ENCODE peak calls at places on chromosomes 4 and X, in four cellular contexts. K is PC-3, G is neuronal stem cell, E is HepG2. A is an unnamed sample. For H3K27me3 and H3K9me3, the result is how much of the 10 kb centered on the place peaks cover.

GRCh38 chr4:72817012-72817411 is 248.0 kb upstream of the ADAMTS3 start:
- DNase-seq in K (peak), G (no peak), E (no peak), A (no peak)

GRCh38 chrX:95318882-95319281 is 1365.8 kb upstream of the DIAPH2 start:
- DNase-seq in K (peak), G (no peak), E (peak), A (no peak)

GRCh38 chrX:23559975-23560374 is 107.3 kb upstream of the PRDX4 start:
- DNase-seq in K (no peak), G (no peak), E (no peak), A (no peak)

GRCh38 chr4:139028191-139028661 is 12.6 kb downstream of the NOCT start:
- DNase-seq in K (no peak), G (no peak), E (no peak), A (no peak)

GRCh38 chrX:139720136-139720535 is 12.2 kb upstream of the MCF2 start:
- DNase-seq in K (peak), G (peak), E (peak), A (no peak)

GRCh38 chr4:2257361-2258001 is 4.4 kb downstream of the MXD4 start:
- DNase-seq in K (no peak), G (no peak), E (no peak), A (no peak)

GRCh38 chr4:111562811-111563210 is 582.4 kb upstream of the FAM241A start:
- DNase-seq in K (peak), G (no peak), E (no peak), A (no peak)

GRCh38 chrX:24175276-24175675 is 25.7 kb downstream of the ZFX start:
- DNase-seq in K (no peak), G (no peak), E (no peak), A (no peak)

GRCh38 chrX:40099046-40099968 is 1.5 kb upstream of the BCOR start:
- DNase-seq in K (no peak), G (no peak), E (no peak), A (no peak)

GRCh38 chr4:30380404-30380998 is 339.7 kb upstream of the PCDH7 start:
- DNase-seq in K (peak), G (peak), E (peak), A (peak)

GRCh38 chr4:138728566-138728965 is 287.0 kb upstream of the NOCT start:
- DNase-seq in K (peak), G (no peak), E (no peak), A (no peak)

GRCh38 chrX:97238632-97239031 is 354.9 kb downstream of the RPA4 start:
- DNase-seq in K (peak), G (no peak), E (no peak), A (no peak)

GRCh38 chr4:98996056-98996941 is 778 bp downstream of the METAP1 start:
- DNase-seq in K (peak), G (peak), E (peak), A (peak)

GRCh38 chr4:8029689-8030088 is 90.0 kb upstream of the AFAP1 start:
- DNase-seq in K (no peak), G (no peak), E (no peak), A (no peak)

GRCh38 chrX:75522565-75523411 is at the start of gene ZDHHC15:
- DNase-seq in K (peak), G (peak), E (no peak), A (no peak)

GRCh38 chr4:110526589-110526988 is 50.6 kb downstream of the ENPEP start:
- DNase-seq in K (no peak), G (no peak), E (no peak), A (no peak)

GRCh38 chr4:153759407-153760226 is at the start of gene RNF175:
- DNase-seq in K (no peak), G (no peak), E (no peak), A (no peak)

GRCh38 chr4:182240161-182241130 is 2.8 kb upstream of the TENM3 start:
- DNase-seq in K (no peak), G (no peak), E (peak), A (no peak)

GRCh38 chr4:127781303-127782024 is 658 bp upstream of the HSPA4L start:
- DNase-seq in K (peak), G (peak), E (no peak), A (peak)

GRCh38 chrX:20091499-20091898 is 25.2 kb downstream of the MAP7D2 start:
- DNase-seq in K (no peak), G (no peak), E (no peak), A (no peak)

GRCh38 chr4:85740431-85740861 is 265.5 kb downstream of the ARHGAP24 start:
- DNase-seq in K (peak), G (no peak), E (no peak), A (no peak)

GRCh38 chrX:93868289-93868985 is 194.4 kb downstream of the FAM133A start:
- DNase-seq in K (no peak), G (no peak), E (no peak), A (no peak)
- H3K27me3 ChIP-seq in K (under half), G (under half), E (under half), A (under half)

DNA sequence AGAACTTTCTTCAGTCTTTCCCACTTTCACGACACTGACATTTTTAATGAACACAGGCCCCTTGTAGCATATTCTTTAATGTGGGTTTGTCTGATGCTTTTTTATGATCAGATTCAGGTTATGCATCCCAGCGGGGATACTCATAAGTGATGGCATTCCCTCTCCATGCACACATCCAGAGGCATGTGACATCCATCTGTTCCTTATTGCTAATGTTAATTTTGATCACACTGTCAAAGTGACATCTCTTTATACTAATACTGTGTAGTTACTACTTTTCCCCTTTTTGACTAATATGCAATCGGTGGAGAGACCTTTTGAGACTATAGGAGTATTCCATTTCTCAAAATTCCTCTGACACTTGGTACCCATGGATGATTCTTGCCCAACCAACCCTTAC is 43.8 kb upstream of the HS3ST1 start:
- DNase-seq in K (no peak), G (no peak), E (no peak), A (no peak)
- H3K27ac ChIP-seq in K (no peak), G (no peak), E (no peak), A (no peak)

GRCh38 chr4:113684534-113685091 is 76.9 kb downstream of the CAMK2D start:
- DNase-seq in K (peak), G (no peak), E (peak), A (peak)

GRCh38 chr4:113683143-113683542 is 78.4 kb downstream of the CAMK2D start:
- DNase-seq in K (no peak), G (no peak), E (no peak), A (peak)

GRCh38 chr4:113689394-113689793 is 72.1 kb downstream of the CAMK2D start:
- DNase-seq in K (no peak), G (no peak), E (no peak), A (no peak)

GRCh38 chr4:113682730-113683129 is 78.8 kb downstream of the CAMK2D start:
- DNase-seq in K (peak), G (no peak), E (no peak), A (no peak)

DNA sequence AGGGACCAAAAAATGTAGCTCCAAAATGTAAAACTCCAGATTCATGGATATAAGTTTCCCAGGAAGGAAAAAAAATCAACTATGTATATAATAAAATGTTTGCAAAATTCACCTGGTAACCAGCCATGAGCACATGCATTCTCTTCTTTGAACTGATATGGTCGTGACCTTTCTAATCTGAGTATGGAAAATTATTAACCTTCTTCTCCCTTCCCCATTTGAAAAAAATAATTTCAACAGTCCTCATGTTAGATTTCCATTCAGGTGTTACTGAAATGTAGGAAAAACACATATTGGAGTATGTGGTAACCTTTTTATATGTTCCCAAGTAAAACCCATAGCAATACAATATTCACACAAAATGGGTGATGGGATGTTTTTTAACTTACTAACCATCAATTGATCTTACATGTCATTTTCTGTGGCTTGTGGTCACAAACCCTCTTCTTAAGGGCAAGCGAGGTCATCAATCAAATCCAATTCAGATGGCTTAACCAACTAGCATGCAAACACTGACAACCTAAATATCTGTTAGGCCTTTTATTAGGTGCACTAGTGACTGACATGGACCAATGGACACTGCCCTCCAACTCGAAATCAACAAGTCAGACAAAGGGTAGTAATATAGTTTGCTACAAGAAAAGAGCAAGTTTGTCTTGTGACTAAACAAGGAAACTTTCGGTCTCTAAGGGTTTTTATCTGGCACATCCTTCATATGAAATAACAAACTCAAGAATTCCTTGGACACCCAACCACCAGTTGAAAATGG is 74.4 kb downstream of the CAMK2D start:
- DNase-seq in K (no peak), G (no peak), E (peak), A (peak)
- H3K9me3 ChIP-seq in K (under half), G (under half), E (under half), A (under half)

DNA sequence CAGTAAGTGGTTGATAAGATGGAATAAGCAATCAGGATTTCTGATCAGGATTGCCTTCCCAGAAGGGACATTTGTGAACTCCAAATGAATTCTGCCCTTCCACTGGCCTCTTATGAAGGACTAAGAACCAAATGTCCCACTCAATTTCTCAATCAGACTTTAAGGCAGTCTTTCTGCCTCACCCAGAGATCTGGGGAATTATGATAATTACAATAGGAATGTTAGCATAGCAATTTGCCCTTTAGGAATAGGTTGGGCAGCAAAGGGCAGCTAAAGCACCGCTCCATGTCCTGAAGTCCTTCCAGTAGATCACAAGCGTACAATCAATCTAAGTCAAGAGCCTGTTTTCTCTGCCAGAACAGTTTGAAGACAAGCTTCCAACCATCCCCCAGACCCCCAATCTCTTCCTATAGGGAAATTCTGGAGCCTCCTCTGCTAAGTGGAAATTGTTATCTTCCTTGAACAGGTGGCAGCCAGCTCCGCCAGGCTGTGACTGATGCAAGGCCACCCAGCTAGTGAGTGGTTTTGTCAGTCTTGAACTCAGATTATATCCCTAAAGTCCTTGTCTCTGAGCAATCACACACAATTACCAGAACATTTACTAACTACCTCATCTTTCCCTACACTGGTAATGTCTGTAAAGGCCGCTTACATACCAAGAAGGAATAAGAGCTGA is 18.6 kb downstream of the NKX3-2 start:
- DNase-seq in K (no peak), G (no peak), E (no peak), A (no peak)
- H3K27me3 ChIP-seq in K (under half), G (half or more), E (half or more), A (under half)

GRCh38 chr4:76850010-76850441 is 47.9 kb downstream of the SOWAHB start:
- DNase-seq in K (peak), G (no peak), E (peak), A (peak)
- H3K27ac ChIP-seq in K (peak), G (no peak), E (no peak), A (no peak)

GRCh38 chr4:422587-422986 is 76.4 kb downstream of the ZNF721 start:
- DNase-seq in K (no peak), G (no peak), E (no peak), A (no peak)
- H3K9me3 ChIP-seq in K (under half), G (under half), E (half or more), A (under half)

GRCh38 chr4:71187399-71188196 is 151.2 kb upstream of the SLC4A4 start:
- DNase-seq in K (peak), G (peak), E (no peak), A (peak)

GRCh38 chr4:71186257-71186565 is 152.6 kb upstream of the SLC4A4 start:
- DNase-seq in K (no peak), G (no peak), E (no peak), A (no peak)

GRCh38 chr4:71188197-71188625 is 150.6 kb upstream of the SLC4A4 start:
- DNase-seq in K (no peak), G (peak), E (no peak), A (peak)

GRCh38 chr4:71188951-71189350 is 149.9 kb upstream of the SLC4A4 start:
- DNase-seq in K (no peak), G (no peak), E (no peak), A (no peak)

GRCh38 chr4:71186566-71187398 is 152.0 kb upstream of the SLC4A4 start:
- DNase-seq in K (peak), G (peak), E (no peak), A (peak)
- H3K27me3 ChIP-seq in K (under half), G (under half), E (under half), A (under half)

DNA sequence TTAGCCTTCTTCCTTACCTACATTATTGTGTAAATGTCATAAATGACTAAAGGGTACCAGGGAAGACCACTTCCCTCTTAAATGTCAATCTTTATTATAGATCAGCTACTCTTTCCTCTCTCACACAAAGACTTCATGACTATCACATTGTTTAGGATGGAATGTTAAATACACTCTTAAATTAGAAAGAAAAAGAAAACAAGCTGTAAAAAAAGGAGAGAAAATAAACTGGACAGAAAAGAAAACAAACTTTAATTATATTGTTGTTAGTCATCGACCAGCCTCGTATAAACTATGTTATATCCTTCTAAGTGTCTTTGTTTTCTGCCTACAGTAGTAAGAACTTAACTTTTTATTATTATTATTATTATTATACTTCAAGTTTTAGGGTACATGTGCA is 666.4 kb upstream of the NR3C2 start:
- DNase-seq in K (peak), G (no peak), E (no peak), A (no peak)
- H3K27ac ChIP-seq in K (no peak), G (no peak), E (no peak), A (no peak)

DNA sequence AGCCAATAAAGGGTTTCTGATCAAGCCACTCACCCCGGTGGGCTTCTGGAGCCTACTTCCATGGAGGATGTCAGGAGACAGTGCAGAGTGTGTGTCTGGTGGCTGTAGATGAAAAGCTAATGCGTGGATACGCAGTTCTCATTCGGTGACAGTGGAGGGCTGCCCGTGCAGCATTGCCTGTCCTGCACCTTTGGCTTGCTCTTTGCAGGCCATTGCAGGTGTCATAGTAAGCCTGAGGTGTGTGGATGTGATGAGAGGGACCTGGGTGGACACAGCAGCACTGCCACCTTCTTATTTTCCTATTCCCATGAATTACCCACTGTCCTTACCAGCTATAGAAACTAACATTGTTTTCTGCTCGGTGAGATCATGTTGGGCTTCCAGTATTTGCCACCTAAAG is 101.2 kb downstream of the STK32B start:
- DNase-seq in K (no peak), G (no peak), E (no peak), A (no peak)
- H3K9me3 ChIP-seq in K (under half), G (under half), E (under half), A (under half)